ENCODE peak calls at places on chromosome 22, in four cellular contexts. P is adrenal gland, X is heart right ventricle, I is B cell. Q is an unnamed sample.
A peak's percentile ranks its signal among the peaks of the same experiment; 100 is the strongest.

GRCh38 chr22:22074634-22075381 is 92.2 kb upstream of the TOP3B start:
- DNase-seq in P (no peak), X (no peak), I (no peak), Q (no peak)

GRCh38 chr22:48705159-48705916 is 1122.3 kb downstream of the BRD1 start:
- DNase-seq in P (no peak), X (no peak), I (no peak), Q (no peak)

GRCh38 chr22:19178065-19178658 is 374 bp downstream of the SLC25A1 start:
- DNase-seq in P (peak; percentile 60), X (no peak), I (no peak), Q (peak; percentile 70)

GRCh38 chr22:28855355-28856094 is 27.8 kb upstream of the ZNRF3 start:
- DNase-seq in P (peak; percentile 65), X (peak; percentile 57), I (peak; percentile 46), Q (no peak)

GRCh38 chr22:45212306-45212709 is 28.4 kb downstream of the KIAA0930 start:
- DNase-seq in P (peak; percentile 82), X (peak; percentile 74), I (no peak), Q (no peak)

GRCh38 chr22:27925331-27925730 is 6.3 kb upstream of the PITPNB start:
- DNase-seq in P (no peak), X (no peak), I (no peak), Q (no peak)

GRCh38 chr22:44928711-44929347 is 81.0 kb downstream of the PHF21B start:
- DNase-seq in P (no peak), X (no peak), I (no peak), Q (no peak)

GRCh38 chr22:45163074-45163416 is 680 bp upstream of the NUP50 start:
- DNase-seq in P (no peak), X (no peak), I (no peak), Q (no peak)

GRCh38 chr22:41526226-41526531 is 18.1 kb downstream of the POLR3H start:
- DNase-seq in P (no peak), X (no peak), I (no peak), Q (no peak)

GRCh38 chr22:22855617-22856308 is 31.9 kb upstream of the IGLL5 start:
- DNase-seq in P (no peak), X (no peak), I (no peak), Q (no peak)

GRCh38 chr22:50525104-50525958 is at the start of gene SCO2:
- DNase-seq in P (peak; percentile 97), X (peak; percentile 96), I (peak; percentile 97), Q (peak; percentile 100)

GRCh38 chr22:48494968-48495750 is 1332.5 kb downstream of the BRD1 start:
- DNase-seq in P (no peak), X (no peak), I (no peak), Q (no peak)

GRCh38 chr22:45905326-45905923 is 71.5 kb downstream of the WNT7B start:
- DNase-seq in P (no peak), X (no peak), I (no peak), Q (no peak)

GRCh38 chr22:21818487-21819182 is 48.8 kb downstream of the MAPK1 start:
- DNase-seq in P (no peak), X (no peak), I (no peak), Q (no peak)

GRCh38 chr22:24043957-24044356 is 32.9 kb downstream of the CABIN1 start:
- DNase-seq in P (no peak), X (no peak), I (no peak), Q (no peak)

GRCh38 chr22:49715450-49715849 is 112.2 kb downstream of the BRD1 start:
- DNase-seq in P (no peak), X (no peak), I (peak; percentile 10), Q (no peak)

GRCh38 chr22:33188316-33188715 is 130.1 kb upstream of the SYN3 start:
- DNase-seq in P (no peak), X (no peak), I (no peak), Q (peak; percentile 32)

GRCh38 chr22:49812838-49813237 is 14.8 kb downstream of the BRD1 start:
- DNase-seq in P (peak; percentile 29), X (no peak), I (no peak), Q (no peak)

GRCh38 chr22:27573280-27573711 is 228.3 kb downstream of the MN1 start:
- DNase-seq in P (no peak), X (no peak), I (no peak), Q (no peak)

GRCh38 chr22:21041937-21042336 is 3.8 kb upstream of the LRRC74B start:
- DNase-seq in P (no peak), X (no peak), I (no peak), Q (no peak)

GRCh38 chr22:46996595-46997310 is 234.3 kb downstream of the TBC1D22A start:
- DNase-seq in P (no peak), X (no peak), I (no peak), Q (no peak)
- TF ChIP-seq CTCF in P (no peak), X (no peak), I (no peak), Q (peak; percentile 27)

GRCh38 chr22:34587357-34588356 is 478.3 kb upstream of the ISX start:
- DNase-seq in P (no peak), X (no peak), I (no peak), Q (no peak)

GRCh38 chr22:34588893-34589545 is 476.9 kb upstream of the ISX start:
- DNase-seq in P (no peak), X (no peak), I (no peak), Q (no peak)

DNA sequence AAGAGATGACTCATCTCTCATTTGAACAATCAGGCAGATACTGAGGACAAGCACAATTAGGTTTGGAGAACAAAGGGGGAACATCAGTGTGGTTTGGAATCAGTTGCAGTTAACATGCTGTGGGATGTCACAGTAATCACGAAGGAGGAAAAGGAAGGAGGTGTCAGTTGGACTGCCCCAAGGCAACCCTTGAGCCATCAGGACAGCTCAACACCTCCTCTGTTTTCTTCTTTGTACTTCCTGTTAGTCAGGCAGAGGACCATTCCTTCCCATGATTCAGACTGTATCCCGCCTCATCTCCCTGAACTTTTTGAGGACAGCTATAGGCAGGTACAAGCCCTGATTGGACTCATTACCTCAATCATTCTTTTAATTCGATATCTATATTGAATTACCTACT is 473.6 kb upstream of the ISX start:
- DNase-seq in P (no peak), X (no peak), I (no peak), Q (no peak)
- TF ChIP-seq CTCF in P (no peak), X (no peak), I (no peak), Q (no peak)

DNA sequence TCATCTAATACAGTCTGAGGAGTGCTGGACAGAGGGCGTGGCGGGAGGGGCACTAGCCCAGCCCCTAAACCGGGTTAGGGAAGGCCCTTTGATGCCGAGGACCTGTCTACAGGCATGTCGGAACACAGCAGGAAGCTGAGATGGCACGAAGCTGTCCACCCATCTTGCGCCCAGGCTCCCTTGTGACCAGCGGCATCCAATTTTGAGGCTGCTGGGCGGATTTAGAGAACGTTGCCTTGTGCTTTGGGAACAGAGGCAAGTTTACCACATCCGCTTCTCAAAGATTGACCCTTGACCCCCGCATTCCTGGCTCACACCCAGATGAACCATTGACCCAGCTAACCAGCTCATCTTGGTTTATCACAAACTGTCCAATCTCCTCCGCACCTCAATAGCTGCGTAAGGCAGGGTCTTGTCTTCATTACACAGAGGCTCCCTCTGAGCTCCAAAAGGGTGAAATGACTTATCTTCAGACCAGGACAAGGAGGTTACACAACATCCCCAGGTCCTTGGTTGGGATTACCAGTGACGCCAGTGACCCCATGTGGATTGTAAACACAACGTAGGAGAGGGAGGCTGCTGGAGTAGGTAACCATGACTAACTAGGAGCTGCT is 4.5 kb downstream of the FAM83F start:
- DNase-seq in P (no peak), X (no peak), I (no peak), Q (no peak)
- TF ChIP-seq CTCF in P (no peak), X (no peak), I (no peak), Q (no peak)

DNA sequence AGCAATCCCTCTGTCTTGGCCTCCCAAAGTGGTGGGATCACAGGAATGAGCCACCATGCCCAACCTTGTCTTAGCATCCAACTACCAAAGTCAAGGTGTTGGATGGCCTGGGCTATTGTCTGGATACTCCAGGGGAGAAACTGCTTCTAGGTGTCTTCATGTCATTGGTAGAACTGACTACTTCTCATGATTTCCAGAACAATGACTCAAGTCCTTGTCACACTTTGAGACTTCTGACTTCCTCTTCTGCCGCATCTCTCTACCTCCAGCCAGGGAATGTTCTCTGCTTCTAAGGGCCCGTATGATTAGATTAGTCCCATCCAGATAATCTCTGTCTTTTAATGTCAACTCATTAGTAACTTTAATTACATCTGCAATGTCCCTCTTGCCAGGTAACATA is 30.6 kb downstream of the APOL6 start:
- DNase-seq in P (no peak), X (no peak), I (no peak), Q (no peak)
- TF ChIP-seq CTCF in P (no peak), X (no peak), I (no peak), Q (no peak)

GRCh38 chr22:39458443-39459083 is 1.8 kb downstream of the MGAT3 start:
- DNase-seq in P (no peak), X (no peak), I (no peak), Q (no peak)

GRCh38 chr22:39459681-39460080 is 2.9 kb downstream of the MGAT3 start:
- DNase-seq in P (no peak), X (no peak), I (no peak), Q (no peak)

GRCh38 chr22:39457047-39457545 is 284 bp downstream of the MGAT3 start:
- DNase-seq in P (no peak), X (no peak), I (no peak), Q (no peak)

GRCh38 chr22:39456262-39457046 is at the start of gene MGAT3:
- DNase-seq in P (no peak), X (no peak), I (no peak), Q (peak; percentile 53)

DNA sequence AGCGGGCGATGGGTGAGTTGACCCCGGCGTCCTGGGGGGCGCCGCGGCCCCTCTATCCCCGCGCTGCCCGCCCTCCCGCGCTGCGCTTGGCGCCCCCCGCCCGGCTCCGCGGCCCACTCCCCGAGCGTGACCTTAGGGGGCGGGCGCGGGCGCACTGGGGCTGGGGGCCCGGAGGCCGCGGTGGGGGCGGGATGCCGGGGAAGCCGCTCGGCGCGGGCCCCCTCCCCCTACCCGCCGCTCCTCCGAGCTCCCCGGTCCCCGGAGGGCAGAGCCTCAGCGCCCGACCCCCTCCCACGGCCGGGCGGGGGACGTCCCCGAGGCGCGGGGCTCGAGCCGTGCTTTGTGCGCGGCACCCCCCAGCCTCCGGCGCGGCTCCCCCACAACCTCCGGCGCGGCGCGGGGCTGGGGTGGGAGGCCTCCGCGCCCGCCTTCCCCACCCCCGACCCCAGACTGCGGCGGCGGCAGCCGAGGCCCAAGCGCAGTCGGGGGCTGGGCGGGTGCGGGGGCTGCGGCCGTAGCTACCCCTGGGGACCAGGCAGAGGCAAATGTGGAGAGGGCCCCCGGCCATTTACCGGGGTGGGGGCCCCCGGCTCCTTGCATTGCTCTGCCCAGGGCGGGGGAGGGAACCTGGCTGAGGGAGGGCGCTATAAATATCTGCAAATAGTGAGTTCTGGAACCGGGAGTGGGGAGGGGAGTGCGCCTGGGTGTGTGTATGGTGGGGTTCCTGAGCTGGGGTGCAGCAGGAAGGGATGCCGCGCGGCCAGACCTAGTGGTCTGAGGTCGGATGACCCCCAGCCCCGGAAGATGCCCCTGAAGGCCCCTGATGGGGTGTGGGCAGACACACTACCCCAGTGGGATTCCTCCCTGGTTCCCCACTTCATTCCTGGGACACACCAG is 982 bp downstream of the MGAT3 start:
- DNase-seq in P (no peak), X (no peak), I (no peak), Q (no peak)
- TF ChIP-seq CTCF in P (no peak), X (no peak), I (no peak), Q (no peak)